ENCODE peak calls at places on chromosomes 4 and X, in eight cellular contexts. One of them, this sample, is unnamed.
A peak's percentile ranks its signal among the peaks of the same experiment; 100 is the strongest.

GRCh38 chrX:151359931-151360871 is 36.8 kb upstream of the VMA21 start:
- DNase-seq in mucosa of descending colon: peak; percentile 45
- DNase-seq in IMR-90: no peak
- DNase-seq in dorsolateral prefrontal cortex: no peak
- DNase-seq in breast epithelium: no peak
- DNase-seq in tibial nerve: no peak
- DNase-seq in AG04450: no peak
- DNase-seq in PC-3: peak; percentile 35
- DNase-seq in this sample: peak; percentile 12

GRCh38 chrX:21487832-21488231 is 113.6 kb downstream of the CNKSR2 start:
- DNase-seq in mucosa of descending colon: no peak
- DNase-seq in IMR-90: peak; percentile 13
- DNase-seq in dorsolateral prefrontal cortex: no peak
- DNase-seq in breast epithelium: no peak
- DNase-seq in tibial nerve: no peak
- DNase-seq in AG04450: no peak
- DNase-seq in PC-3: peak; percentile 78
- DNase-seq in this sample: peak; percentile 0

GRCh38 chrX:46722742-46723568 is 36.0 kb downstream of the SLC9A7 start:
- DNase-seq in mucosa of descending colon: no peak
- DNase-seq in IMR-90: peak; percentile 21
- DNase-seq in dorsolateral prefrontal cortex: no peak
- DNase-seq in breast epithelium: no peak
- DNase-seq in tibial nerve: no peak
- DNase-seq in AG04450: no peak
- DNase-seq in PC-3: peak; percentile 29
- DNase-seq in this sample: peak; percentile 54

GRCh38 chr4:100510551-100510950 is 7.3 kb downstream of the EMCN start:
- DNase-seq in mucosa of descending colon: no peak
- DNase-seq in IMR-90: no peak
- DNase-seq in dorsolateral prefrontal cortex: no peak
- DNase-seq in breast epithelium: no peak
- DNase-seq in tibial nerve: no peak
- DNase-seq in AG04450: no peak
- DNase-seq in PC-3: no peak
- DNase-seq in this sample: peak; percentile 8

GRCh38 chrX:45515262-45516215 is 314.9 kb upstream of the DIPK2B start:
- DNase-seq in mucosa of descending colon: peak; percentile 38
- DNase-seq in IMR-90: peak; percentile 92
- DNase-seq in dorsolateral prefrontal cortex: peak; percentile 63
- DNase-seq in breast epithelium: no peak
- DNase-seq in tibial nerve: peak; percentile 45
- DNase-seq in AG04450: peak; percentile 80
- DNase-seq in PC-3: peak; percentile 97
- DNase-seq in this sample: peak; percentile 96

GRCh38 chrX:41759817-41760216 is 35.8 kb downstream of the GPR82 start:
- DNase-seq in mucosa of descending colon: no peak
- DNase-seq in IMR-90: peak; percentile 54
- DNase-seq in dorsolateral prefrontal cortex: no peak
- DNase-seq in breast epithelium: no peak
- DNase-seq in tibial nerve: no peak
- DNase-seq in AG04450: no peak
- DNase-seq in PC-3: peak; percentile 39
- DNase-seq in this sample: peak; percentile 67

GRCh38 chr4:22969314-22969896 is 276.7 kb downstream of the GBA3 start:
- DNase-seq in mucosa of descending colon: no peak
- DNase-seq in IMR-90: peak; percentile 4
- DNase-seq in dorsolateral prefrontal cortex: no peak
- DNase-seq in breast epithelium: no peak
- DNase-seq in tibial nerve: no peak
- DNase-seq in AG04450: no peak
- DNase-seq in PC-3: peak; percentile 86
- DNase-seq in this sample: no peak

GRCh38 chr4:55663145-55663544 is 27.0 kb upstream of the NMU start:
- DNase-seq in mucosa of descending colon: no peak
- DNase-seq in IMR-90: no peak
- DNase-seq in dorsolateral prefrontal cortex: no peak
- DNase-seq in breast epithelium: no peak
- DNase-seq in tibial nerve: no peak
- DNase-seq in AG04450: no peak
- DNase-seq in PC-3: no peak
- DNase-seq in this sample: no peak

GRCh38 chr4:149933883-149934282 is 118.2 kb upstream of the IQCM start:
- DNase-seq in mucosa of descending colon: no peak
- DNase-seq in IMR-90: no peak
- DNase-seq in dorsolateral prefrontal cortex: no peak
- DNase-seq in breast epithelium: no peak
- DNase-seq in tibial nerve: no peak
- DNase-seq in AG04450: no peak
- DNase-seq in PC-3: no peak
- DNase-seq in this sample: peak; percentile 41

GRCh38 chr4:19177616-19178015 is 1074.1 kb upstream of the SLIT2 start:
- DNase-seq in mucosa of descending colon: no peak
- DNase-seq in IMR-90: peak; percentile 7
- DNase-seq in dorsolateral prefrontal cortex: no peak
- DNase-seq in breast epithelium: no peak
- DNase-seq in tibial nerve: no peak
- DNase-seq in AG04450: no peak
- DNase-seq in PC-3: peak; percentile 8
- DNase-seq in this sample: no peak

GRCh38 chrX:65508851-65509250 is 25.7 kb downstream of the LAS1L start:
- DNase-seq in mucosa of descending colon: no peak
- DNase-seq in IMR-90: no peak
- DNase-seq in dorsolateral prefrontal cortex: no peak
- DNase-seq in breast epithelium: no peak
- DNase-seq in tibial nerve: no peak
- DNase-seq in AG04450: no peak
- DNase-seq in PC-3: no peak
- DNase-seq in this sample: no peak

GRCh38 chrX:46611658-46612362 is 38.2 kb downstream of the CHST7 start:
- DNase-seq in mucosa of descending colon: no peak
- DNase-seq in IMR-90: no peak
- DNase-seq in dorsolateral prefrontal cortex: no peak
- DNase-seq in breast epithelium: no peak
- DNase-seq in tibial nerve: no peak
- DNase-seq in AG04450: no peak
- DNase-seq in PC-3: no peak
- DNase-seq in this sample: no peak

GRCh38 chr4:60656171-60656570 is 544.0 kb upstream of the ADGRL3 start:
- DNase-seq in mucosa of descending colon: no peak
- DNase-seq in IMR-90: peak; percentile 13
- DNase-seq in dorsolateral prefrontal cortex: no peak
- DNase-seq in breast epithelium: no peak
- DNase-seq in tibial nerve: no peak
- DNase-seq in AG04450: no peak
- DNase-seq in PC-3: peak; percentile 44
- DNase-seq in this sample: peak; percentile 39

GRCh38 chr4:108168672-108169562 is at the start of gene LEF1:
- DNase-seq in mucosa of descending colon: peak; percentile 57
- DNase-seq in IMR-90: peak; percentile 11
- DNase-seq in dorsolateral prefrontal cortex: no peak
- DNase-seq in breast epithelium: no peak
- DNase-seq in tibial nerve: peak; percentile 17
- DNase-seq in AG04450: no peak
- DNase-seq in PC-3: peak; percentile 20
- DNase-seq in this sample: peak; percentile 15
- H3K4me3 ChIP-seq in mucosa of descending colon: no peak within 1 kb of the TSS
- H3K4me3 ChIP-seq in IMR-90: peak within 1 kb of the TSS; percentile 53
- H3K4me3 ChIP-seq in dorsolateral prefrontal cortex: peak within 1 kb of the TSS; percentile 53
- H3K4me3 ChIP-seq in breast epithelium: peak within 1 kb of the TSS; percentile 76
- H3K4me3 ChIP-seq in tibial nerve: peak within 1 kb of the TSS; percentile 60
- H3K4me3 ChIP-seq in AG04450: peak within 1 kb of the TSS; percentile 60
- H3K4me3 ChIP-seq in PC-3: peak within 1 kb of the TSS; percentile 69
- H3K4me3 ChIP-seq in this sample: peak within 1 kb of the TSS; percentile 53

DNA sequence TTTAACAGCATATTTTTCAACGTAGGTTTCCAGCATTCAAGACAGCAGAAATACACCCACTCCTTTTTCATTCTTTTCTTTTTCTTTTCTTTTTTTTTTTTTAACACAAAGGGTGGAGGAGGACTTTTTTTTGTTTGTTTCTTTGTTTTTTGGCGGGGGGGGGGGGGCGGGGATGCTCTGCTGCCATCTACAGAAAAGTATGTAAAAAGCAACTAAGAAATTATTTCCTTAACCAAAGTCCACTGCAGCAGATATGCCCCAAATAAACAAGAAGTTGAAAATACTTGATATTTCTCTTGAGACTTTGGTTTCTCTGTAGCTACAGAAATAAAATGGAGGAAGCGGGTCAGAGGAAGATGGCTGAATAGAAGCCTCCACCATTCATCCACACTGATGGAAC is 63.2 kb upstream of the PBDC1 start:
- DNase-seq in mucosa of descending colon: no peak
- DNase-seq in IMR-90: no peak
- DNase-seq in dorsolateral prefrontal cortex: no peak
- DNase-seq in breast epithelium: no peak
- DNase-seq in tibial nerve: no peak
- DNase-seq in AG04450: no peak
- DNase-seq in PC-3: no peak
- DNase-seq in this sample: no peak
- TF ChIP-seq CTCF in mucosa of descending colon: no peak
- TF ChIP-seq CTCF in IMR-90: peak; percentile 10
- TF ChIP-seq CTCF in dorsolateral prefrontal cortex: no peak
- TF ChIP-seq CTCF in breast epithelium: no peak
- TF ChIP-seq CTCF in tibial nerve: no peak
- TF ChIP-seq CTCF in AG04450: no peak
- TF ChIP-seq CTCF in PC-3: no peak
- TF ChIP-seq CTCF in this sample: no peak

GRCh38 chr4:108030332-108030731 is 40.6 kb downstream of the HADH start:
- DNase-seq in mucosa of descending colon: no peak
- DNase-seq in IMR-90: peak; percentile 76
- DNase-seq in dorsolateral prefrontal cortex: no peak
- DNase-seq in breast epithelium: no peak
- DNase-seq in tibial nerve: peak; percentile 32
- DNase-seq in AG04450: peak; percentile 24
- DNase-seq in PC-3: peak; percentile 39
- DNase-seq in this sample: peak; percentile 76

GRCh38 chr4:108033348-108033747 is 43.7 kb downstream of the HADH start:
- DNase-seq in mucosa of descending colon: no peak
- DNase-seq in IMR-90: no peak
- DNase-seq in dorsolateral prefrontal cortex: no peak
- DNase-seq in breast epithelium: no peak
- DNase-seq in tibial nerve: no peak
- DNase-seq in AG04450: no peak
- DNase-seq in PC-3: no peak
- DNase-seq in this sample: no peak

GRCh38 chr4:108029321-108029720 is 39.6 kb downstream of the HADH start:
- DNase-seq in mucosa of descending colon: no peak
- DNase-seq in IMR-90: no peak
- DNase-seq in dorsolateral prefrontal cortex: no peak
- DNase-seq in breast epithelium: no peak
- DNase-seq in tibial nerve: no peak
- DNase-seq in AG04450: no peak
- DNase-seq in PC-3: no peak
- DNase-seq in this sample: no peak

GRCh38 chr4:108031427-108032083 is 41.9 kb downstream of the HADH start:
- DNase-seq in mucosa of descending colon: no peak
- DNase-seq in IMR-90: peak; percentile 20
- DNase-seq in dorsolateral prefrontal cortex: no peak
- DNase-seq in breast epithelium: no peak
- DNase-seq in tibial nerve: no peak
- DNase-seq in AG04450: no peak
- DNase-seq in PC-3: peak; percentile 7
- DNase-seq in this sample: peak; percentile 44

GRCh38 chr4:108029731-108030130 is 40.0 kb downstream of the HADH start:
- DNase-seq in mucosa of descending colon: no peak
- DNase-seq in IMR-90: peak; percentile 59
- DNase-seq in dorsolateral prefrontal cortex: no peak
- DNase-seq in breast epithelium: no peak
- DNase-seq in tibial nerve: no peak
- DNase-seq in AG04450: no peak
- DNase-seq in PC-3: peak; percentile 9
- DNase-seq in this sample: peak; percentile 58
- H3K4me3 ChIP-seq in mucosa of descending colon: no peak overlapping the region
- H3K4me3 ChIP-seq in IMR-90: no peak overlapping the region
- H3K4me3 ChIP-seq in dorsolateral prefrontal cortex: no peak overlapping the region
- H3K4me3 ChIP-seq in breast epithelium: no peak overlapping the region
- H3K4me3 ChIP-seq in tibial nerve: no peak overlapping the region
- H3K4me3 ChIP-seq in AG04450: no peak overlapping the region
- H3K4me3 ChIP-seq in PC-3: no peak overlapping the region
- H3K4me3 ChIP-seq in this sample: no peak overlapping the region

GRCh38 chrX:153954618-153955450 is 10.4 kb upstream of the RENBP start:
- DNase-seq in mucosa of descending colon: no peak
- DNase-seq in IMR-90: no peak
- DNase-seq in dorsolateral prefrontal cortex: no peak
- DNase-seq in breast epithelium: no peak
- DNase-seq in tibial nerve: no peak
- DNase-seq in AG04450: no peak
- DNase-seq in PC-3: no peak
- DNase-seq in this sample: no peak

GRCh38 chrX:153952373-153953026 is 8.1 kb upstream of the RENBP start:
- DNase-seq in mucosa of descending colon: no peak
- DNase-seq in IMR-90: no peak
- DNase-seq in dorsolateral prefrontal cortex: no peak
- DNase-seq in breast epithelium: no peak
- DNase-seq in tibial nerve: no peak
- DNase-seq in AG04450: no peak
- DNase-seq in PC-3: no peak
- DNase-seq in this sample: no peak

GRCh38 chrX:153953892-153954617 is 9.6 kb upstream of the RENBP start:
- DNase-seq in mucosa of descending colon: no peak
- DNase-seq in IMR-90: no peak
- DNase-seq in dorsolateral prefrontal cortex: no peak
- DNase-seq in breast epithelium: no peak
- DNase-seq in tibial nerve: no peak
- DNase-seq in AG04450: no peak
- DNase-seq in PC-3: no peak
- DNase-seq in this sample: no peak

GRCh38 chrX:153951683-153952372 is 7.4 kb upstream of the RENBP start:
- DNase-seq in mucosa of descending colon: no peak
- DNase-seq in IMR-90: no peak
- DNase-seq in dorsolateral prefrontal cortex: no peak
- DNase-seq in breast epithelium: no peak
- DNase-seq in tibial nerve: no peak
- DNase-seq in AG04450: no peak
- DNase-seq in PC-3: no peak
- DNase-seq in this sample: no peak

DNA sequence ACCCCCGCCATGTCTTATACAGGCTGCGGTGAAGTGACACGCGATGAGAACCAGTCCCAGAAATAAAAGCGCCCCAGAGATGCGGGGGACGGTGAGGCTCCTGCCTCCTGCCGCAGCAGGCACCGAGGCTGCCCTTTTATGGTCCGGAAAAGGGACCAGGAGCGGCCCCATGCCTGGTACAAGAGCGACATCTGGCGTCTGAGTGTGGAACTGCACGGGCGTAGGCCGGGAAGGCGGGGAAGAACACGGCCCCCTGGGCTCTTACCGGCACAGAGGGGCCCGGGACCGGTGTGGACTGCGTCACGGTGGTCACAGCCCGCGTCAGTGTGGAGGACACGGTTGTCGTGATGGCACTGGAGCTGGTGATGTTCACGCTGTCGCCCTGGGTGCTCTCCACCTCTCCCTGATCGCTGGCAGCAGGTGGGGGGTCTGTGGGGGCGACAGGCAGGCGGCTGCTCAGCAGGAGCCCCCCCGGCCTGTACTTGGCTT is 8.9 kb upstream of the RENBP start:
- DNase-seq in mucosa of descending colon: peak; percentile 81
- DNase-seq in IMR-90: peak; percentile 50
- DNase-seq in dorsolateral prefrontal cortex: peak; percentile 75
- DNase-seq in breast epithelium: peak; percentile 66
- DNase-seq in tibial nerve: peak; percentile 53
- DNase-seq in AG04450: no peak
- DNase-seq in PC-3: peak; percentile 64
- DNase-seq in this sample: peak; percentile 65
- TF ChIP-seq CTCF in mucosa of descending colon: peak; percentile 90
- TF ChIP-seq CTCF in IMR-90: peak; percentile 85
- TF ChIP-seq CTCF in dorsolateral prefrontal cortex: peak; percentile 98
- TF ChIP-seq CTCF in breast epithelium: peak; percentile 89
- TF ChIP-seq CTCF in tibial nerve: peak; percentile 97
- TF ChIP-seq CTCF in AG04450: peak; percentile 84
- TF ChIP-seq CTCF in PC-3: peak; percentile 88
- TF ChIP-seq CTCF in this sample: peak; percentile 88